ENCODE peak calls at places on chromosomes 3 and 15, in eight cellular contexts. E is left lung; Q is CD4-positive, alpha-beta memory T cell; C is CD8-positive, alpha-beta memory T cell; N is RWPE2; P is heart right ventricle; U is PC-9; H is mesenchymal stem cell. O is an unnamed sample. For H3K9me3, the result is how much of the 10 kb centered on the place peaks cover.

GRCh38 chr15:77311020-77311419 is 108.9 kb downstream of the PEAK1 start:
- DNase-seq in E (no peak), H (no peak), C (no peak), P (no peak), U (no peak), Q (no peak), N (no peak), O (no peak)

GRCh38 chr15:34610388-34610787 is 26.9 kb upstream of the GOLGA8B start:
- DNase-seq in Q (peak), N (no peak), H (peak), E (no peak), U (no peak), C (no peak), P (no peak), O (no peak)

GRCh38 chr3:50170689-50171088 is 15.6 kb downstream of the SEMA3F start:
- DNase-seq in H (peak), E (peak), N (no peak), U (peak), Q (no peak), P (peak), C (no peak), O (no peak)

GRCh38 chr3:42493126-42493797 is 9.2 kb upstream of the VIPR1 start:
- DNase-seq in N (no peak), C (no peak), Q (no peak), H (no peak), E (no peak), P (no peak), U (no peak), O (no peak)

GRCh38 chr3:41933154-41933676 is 28.7 kb downstream of the ULK4 start:
- DNase-seq in N (no peak), C (no peak), Q (no peak), P (no peak), H (peak), E (no peak), U (peak), O (no peak)

GRCh38 chr15:52146261-52146660 is 33.7 kb upstream of the BCL2L10 start:
- DNase-seq in E (no peak), H (no peak), P (no peak), U (no peak), C (no peak), N (no peak), Q (no peak), O (no peak)

GRCh38 chr3:48047841-48048456 is 31.7 kb upstream of the MAP4 start:
- DNase-seq in U (peak), P (no peak), C (no peak), E (no peak), H (no peak), N (no peak), Q (no peak), O (no peak)

GRCh38 chr3:165202995-165203394 is 6.8 kb upstream of the SLITRK3 start:
- DNase-seq in Q (no peak), P (no peak), E (no peak), U (no peak), C (no peak), N (no peak), H (no peak), O (no peak)

GRCh38 chr15:69972436-69972835 is 125.3 kb downstream of the TLE3 start:
- DNase-seq in U (no peak), Q (no peak), E (no peak), P (no peak), N (no peak), H (no peak), C (no peak), O (no peak)

GRCh38 chr15:69524850-69525249 is 72.2 kb downstream of the RPLP1 start:
- DNase-seq in Q (no peak), C (no peak), P (no peak), E (no peak), N (peak), H (no peak), U (no peak), O (no peak)

GRCh38 chr3:146969356-146969755 is 364.2 kb upstream of the PLSCR5 start:
- DNase-seq in Q (no peak), U (no peak), C (no peak), H (peak), E (no peak), N (no peak), P (no peak), O (no peak)

GRCh38 chr3:125125822-125126245 is 70.0 kb upstream of the HEG1 start:
- DNase-seq in N (no peak), P (no peak), H (peak), E (no peak), U (peak), Q (no peak), C (no peak), O (no peak)

GRCh38 chr3:26369133-26369532 is 253.4 kb upstream of the LRRC3B start:
- DNase-seq in N (no peak), E (no peak), U (no peak), C (no peak), P (no peak), H (no peak), Q (no peak), O (no peak)

GRCh38 chr3:26365706-26366105 is 256.9 kb upstream of the LRRC3B start:
- DNase-seq in C (no peak), E (no peak), Q (no peak), U (no peak), N (no peak), H (no peak), P (no peak), O (no peak)

DNA sequence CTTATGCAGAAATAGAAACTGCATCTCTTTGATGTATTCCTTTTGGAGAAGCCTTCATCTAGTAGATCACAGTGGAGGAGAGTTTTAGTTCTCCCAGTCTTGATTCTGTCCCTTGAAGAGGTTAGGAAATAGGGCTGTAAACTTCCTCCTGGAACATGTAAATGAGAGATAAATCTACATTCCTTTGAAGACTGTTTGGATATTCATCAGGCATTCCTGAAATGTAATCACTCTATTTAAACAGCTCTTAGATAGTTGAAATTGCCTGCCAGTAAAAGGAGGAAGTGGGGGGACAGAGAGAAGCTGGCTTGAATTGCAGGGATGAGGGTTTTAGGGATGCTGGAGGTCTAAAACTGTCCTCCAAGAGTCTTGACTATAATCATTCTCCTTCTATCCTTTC is 254.3 kb upstream of the LRRC3B start:
- DNase-seq in U (no peak), E (no peak), H (peak), N (no peak), C (no peak), Q (no peak), P (no peak), O (no peak)
- H3K9me3 ChIP-seq in U (under half), E (under half), H (under half), N (under half), C (under half), Q (under half), P (under half), O (under half)

GRCh38 chr15:71328453-71328852 is 213.2 kb downstream of the THSD4 start:
- DNase-seq in N (no peak), C (no peak), P (no peak), Q (no peak), E (no peak), U (no peak), H (no peak), O (no peak)
- H3K9me3 ChIP-seq in N (under half), C (under half), P (under half), Q (under half), E (under half), U (under half), H (under half), O (under half)

DNA sequence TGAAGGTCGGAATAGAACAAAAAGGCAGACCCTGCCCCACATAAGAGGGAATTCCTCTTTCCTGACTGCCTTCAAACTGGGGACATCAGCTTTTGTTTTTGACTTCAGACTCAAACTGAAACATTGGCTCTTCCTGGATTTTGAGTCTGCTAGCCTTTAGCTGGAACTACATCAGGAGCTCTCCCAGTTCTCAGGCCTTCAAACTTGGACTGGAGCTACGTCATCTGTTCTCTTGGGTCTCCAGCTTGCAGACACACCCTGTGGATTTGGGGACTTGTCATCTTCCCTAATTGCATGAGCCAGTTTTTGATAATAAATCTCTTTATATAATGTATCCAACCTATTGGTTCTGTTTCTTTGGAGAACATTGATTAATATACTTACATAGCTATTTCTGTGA is 798.1 kb downstream of the TBL1XR1 start:
- DNase-seq in Q (no peak), C (no peak), P (no peak), N (no peak), E (no peak), H (no peak), U (no peak), O (no peak)
- H3K9me3 ChIP-seq in Q (under half), C (under half), P (under half), N (under half), E (under half), H (under half), U (under half), O (under half)

GRCh38 chr3:1082024-1082633 is 10.7 kb upstream of the CNTN6 start:
- DNase-seq in E (no peak), P (no peak), Q (no peak), C (no peak), U (peak), H (peak), N (no peak), O (no peak)
- H3K9me3 ChIP-seq in E (under half), P (under half), Q (under half), C (under half), U (under half), H (under half), N (under half), O (under half)

DNA sequence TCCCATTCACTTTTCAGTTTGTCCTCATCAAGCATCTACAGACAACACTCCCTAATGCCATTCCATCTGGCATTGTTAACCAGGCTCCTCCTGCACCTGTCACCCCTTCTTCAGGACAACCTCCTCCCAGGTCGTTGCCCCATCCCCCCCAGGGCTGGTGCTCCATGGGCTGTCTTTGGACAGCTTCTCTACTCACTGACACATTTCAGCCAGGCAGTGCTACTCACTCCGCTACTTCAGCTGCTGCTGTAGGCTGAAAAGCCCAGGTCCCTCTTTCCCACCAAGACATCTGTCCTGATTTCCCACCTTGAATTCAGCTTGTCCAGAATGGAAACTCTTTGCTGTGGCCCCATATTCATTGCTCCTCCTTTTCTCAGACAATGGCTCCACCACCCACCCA is 61.9 kb downstream of the ADAMTS17 start:
- DNase-seq in C (no peak), P (no peak), E (no peak), N (no peak), H (no peak), Q (no peak), U (no peak), O (no peak)
- H3K9me3 ChIP-seq in C (under half), P (under half), E (under half), N (under half), H (under half), Q (under half), U (under half), O (under half)

DNA sequence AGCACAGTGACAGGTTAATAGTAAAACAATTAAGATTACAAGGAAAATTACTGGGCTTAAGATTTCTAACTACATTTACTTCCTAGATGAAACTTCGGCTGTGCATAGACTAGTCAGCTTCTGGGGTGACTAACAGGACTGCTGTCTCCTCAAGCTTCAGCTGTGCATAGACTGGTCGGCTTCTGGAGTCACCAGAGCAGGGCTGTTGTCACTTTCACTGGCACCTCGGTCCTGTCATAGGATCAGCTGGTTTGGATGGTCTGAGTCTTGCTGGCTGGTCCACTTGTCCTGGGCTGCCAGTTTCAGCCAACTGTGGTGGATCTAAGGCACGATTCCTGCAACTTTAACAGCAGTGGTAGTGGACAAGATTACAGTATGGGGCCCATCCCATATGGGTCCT is 23.8 kb upstream of the ACAD9 start:
- DNase-seq in P (no peak), U (no peak), E (no peak), N (no peak), C (no peak), H (no peak), Q (no peak), O (no peak)
- H3K9me3 ChIP-seq in P (under half), U (under half), E (half or more), N (under half), C (under half), H (under half), Q (under half), O (under half)

O was measured in T-helper 17 cell.